ENCODE peak calls at places on chromosomes 7 and 10, in nine cellular contexts. E is A549, U is heart left ventricle, J is lower leg skin, C is stomach, P is transverse colon, G is H1, T is Peyer's patch, M is ovary. S is an unnamed sample.

GRCh38 chr10:59872892-59873463 is 33.4 kb downstream of the CCDC6 start:
- DNase-seq in E (no peak), U (no peak), J (peak), C (no peak), P (peak), G (no peak), T (peak), M (no peak), S (peak)

GRCh38 chr10:79601939-79602338 is 8.8 kb upstream of the SFTPA1 start:
- DNase-seq in E (no peak), U (no peak), J (no peak), C (no peak), P (no peak), G (no peak), T (no peak), M (no peak), S (no peak)

GRCh38 chr10:11823122-11823988 is at the start of gene PROSER2:
- DNase-seq in E (peak), U (no peak), J (peak), C (peak), P (peak), G (peak), T (no peak), M (peak), S (peak)

GRCh38 chr10:80484677-80485409 is 30.7 kb downstream of the TSPAN14 start:
- DNase-seq in E (no peak), U (no peak), J (no peak), C (peak), P (no peak), G (no peak), T (no peak), M (no peak), S (no peak)

GRCh38 chr7:24786306-24786705 is 29.0 kb upstream of the GSDME start:
- DNase-seq in E (no peak), U (no peak), J (no peak), C (no peak), P (no peak), G (no peak), T (no peak), M (no peak), S (no peak)

GRCh38 chr7:8109196-8110022 is 140.8 kb downstream of the GLCCI1 start:
- DNase-seq in E (no peak), U (no peak), J (no peak), C (no peak), P (no peak), G (no peak), T (no peak), M (no peak), S (no peak)

GRCh38 chr10:124510536-124511158 is 49.0 kb downstream of the LHPP start:
- DNase-seq in E (no peak), U (no peak), J (no peak), C (no peak), P (no peak), G (no peak), T (no peak), M (no peak), S (no peak)

GRCh38 chr10:68106656-68107055 is 2.6 kb upstream of the MYPN start:
- DNase-seq in E (no peak), U (no peak), J (no peak), C (no peak), P (no peak), G (no peak), T (no peak), M (no peak), S (no peak)

GRCh38 chr10:33860994-33861393 is 526.5 kb upstream of the NRP1 start:
- DNase-seq in E (no peak), U (no peak), J (no peak), C (no peak), P (no peak), G (no peak), T (no peak), M (no peak), S (no peak)

GRCh38 chr10:62422068-62422590 is 48.0 kb downstream of the ZNF365 start:
- DNase-seq in E (no peak), U (no peak), J (no peak), C (no peak), P (no peak), G (no peak), T (no peak), M (no peak), S (no peak)
- TF ChIP-seq CTCF in E (no peak), U (no peak), J (no peak), C (no peak), P (no peak), G (no peak), T (no peak), M (no peak), S (no peak)

DNA sequence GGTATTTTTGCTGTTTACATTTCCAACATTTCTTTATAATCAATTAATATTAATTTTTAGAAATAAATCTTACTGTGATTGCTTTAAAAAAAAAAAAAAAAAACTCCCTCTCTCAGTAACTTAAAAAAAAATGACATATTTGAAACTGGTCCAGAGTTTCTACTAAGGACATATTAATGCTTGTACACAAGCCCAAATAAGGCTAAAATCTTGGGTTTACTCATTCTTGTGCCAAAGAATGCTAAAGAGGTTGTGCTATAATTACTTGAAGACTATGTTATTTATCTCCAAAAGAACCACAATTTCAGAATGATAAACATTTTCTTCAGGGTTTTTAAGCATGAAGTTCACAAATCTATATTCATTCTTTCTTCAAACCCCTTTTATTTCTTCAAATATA is 39.4 kb upstream of the PHF14 start:
- DNase-seq in E (no peak), U (no peak), J (no peak), C (no peak), P (no peak), G (no peak), T (no peak), M (no peak), S (no peak)
- H3K4me3 ChIP-seq in E (no peak), U (no peak), J (no peak), C (no peak), P (no peak), G (no peak), T (no peak), M (no peak), S (no peak)

GRCh38 chr10:14959221-14960057 is at the start of gene MEIG1:
- DNase-seq in E (peak), U (peak), J (peak), C (peak), P (peak), G (peak), T (peak), M (peak), S (peak)
- TF ChIP-seq POLR2A in E (peak), U (no peak), J (no peak), C (no peak), P (peak), G (no peak), T (peak), M (peak), S (no peak)

GRCh38 chr7:106959753-106960152 is 84.8 kb upstream of the PRKAR2B start:
- DNase-seq in E (peak), U (no peak), J (no peak), C (no peak), P (no peak), G (peak), T (no peak), M (no peak), S (no peak)
- TF ChIP-seq CTCF in E (no peak), U (no peak), J (no peak), C (no peak), P (no peak), G (peak), T (no peak), M (no peak), S (no peak)